ENCODE peak calls at places on chromosome 3, in ten cellular contexts. F, V, K, Z, R, P, L, M, O and E are unnamed samples.

GRCh38 chr3:43996379-43997301 is 245.0 kb upstream of the TOPAZ1 start:
- DNase-seq in F (peak), V (peak), K (no peak), Z (no peak), R (no peak), P (no peak), L (no peak), M (no peak), O (peak), E (no peak)

GRCh38 chr3:16266714-16267113 is 1.7 kb downstream of the OXNAD1 start:
- DNase-seq in F (no peak), V (no peak), K (no peak), Z (no peak), R (no peak), P (no peak), L (no peak), M (no peak), O (no peak), E (no peak)

GRCh38 chr3:119380697-119381096 is 82.7 kb downstream of the TMEM39A start:
- DNase-seq in F (no peak), V (no peak), K (no peak), Z (peak), R (no peak), P (no peak), L (no peak), M (peak), O (peak), E (no peak)

GRCh38 chr3:56347219-56347871 is 120.9 kb downstream of the ERC2 start:
- DNase-seq in F (no peak), V (no peak), K (peak), Z (no peak), R (peak), P (no peak), L (peak), M (no peak), O (peak), E (no peak)

GRCh38 chr3:134317106-134317947 is 56.9 kb downstream of the AMOTL2 start:
- DNase-seq in F (peak), V (peak), K (no peak), Z (no peak), R (no peak), P (no peak), L (no peak), M (no peak), O (peak), E (no peak)

GRCh38 chr3:107574650-107575049 is 51.9 kb downstream of the BBX start:
- DNase-seq in F (peak), V (no peak), K (no peak), Z (peak), R (no peak), P (no peak), L (no peak), M (peak), O (peak), E (no peak)

GRCh38 chr3:53303957-53304356 is 43.4 kb downstream of the DCP1A start:
- DNase-seq in F (no peak), V (no peak), K (no peak), Z (no peak), R (no peak), P (no peak), L (no peak), M (peak), O (peak), E (no peak)

GRCh38 chr3:183163563-183163962 is 1.0 kb upstream of the LAMP3 start:
- DNase-seq in F (no peak), V (no peak), K (no peak), Z (no peak), R (no peak), P (no peak), L (no peak), M (no peak), O (no peak), E (no peak)

GRCh38 chr3:175312766-175313165 is 453.6 kb downstream of the NAALADL2 start:
- DNase-seq in F (no peak), V (no peak), K (no peak), Z (no peak), R (no peak), P (no peak), L (no peak), M (no peak), O (peak), E (no peak)

GRCh38 chr3:157572559-157573270 is 69.5 kb upstream of the VEPH1 start:
- DNase-seq in F (peak), V (no peak), K (no peak), Z (peak), R (no peak), P (peak), L (no peak), M (peak), O (peak), E (no peak)

GRCh38 chr3:197392961-197393360 is 94.5 kb upstream of the DLG1 start:
- DNase-seq in F (no peak), V (peak), K (no peak), Z (no peak), R (no peak), P (no peak), L (no peak), M (peak), O (peak), E (no peak)

GRCh38 chr3:29683306-29683993 is 402.6 kb downstream of the RBMS3 start:
- DNase-seq in F (peak), V (no peak), K (peak), Z (no peak), R (no peak), P (peak), L (no peak), M (peak), O (peak), E (no peak)

GRCh38 chr3:145704020-145704419 is 457.0 kb downstream of the PLOD2 start:
- DNase-seq in F (no peak), V (no peak), K (no peak), Z (no peak), R (no peak), P (no peak), L (no peak), M (no peak), O (peak), E (no peak)

GRCh38 chr3:94001191-94001590 is 21.2 kb downstream of the ARL13B start:
- DNase-seq in F (no peak), V (no peak), K (no peak), Z (no peak), R (no peak), P (no peak), L (no peak), M (no peak), O (no peak), E (no peak)

GRCh38 chr3:156772588-156773206 is 53.5 kb upstream of the LEKR1 start:
- DNase-seq in F (no peak), V (no peak), K (no peak), Z (no peak), R (no peak), P (no peak), L (no peak), M (peak), O (peak), E (no peak)

GRCh38 chr3:154310840-154311239 is 13.4 kb downstream of the DHX36 start:
- DNase-seq in F (peak), V (no peak), K (no peak), Z (no peak), R (no peak), P (no peak), L (no peak), M (peak), O (peak), E (no peak)

GRCh38 chr3:124780356-124780755 is 50.1 kb downstream of the UMPS start:
- DNase-seq in F (peak), V (peak), K (peak), Z (no peak), R (no peak), P (peak), L (no peak), M (peak), O (peak), E (no peak)

GRCh38 chr3:63863150-63864007 is at the start of the genes ATXN7 and THOC7:
- DNase-seq in F (peak), V (peak), K (peak), Z (no peak), R (peak), P (no peak), L (peak), M (peak), O (peak), E (no peak)

GRCh38 chr3:70726096-70726745 is 413.8 kb upstream of the MDFIC2 start:
- DNase-seq in F (no peak), V (no peak), K (no peak), Z (no peak), R (no peak), P (no peak), L (no peak), M (peak), O (no peak), E (no peak)

GRCh38 chr3:4824948-4825325 is 154.3 kb upstream of the BHLHE40 start:
- DNase-seq in F (peak), V (no peak), K (no peak), Z (peak), R (no peak), P (no peak), L (no peak), M (peak), O (peak), E (peak)

GRCh38 chr3:102737353-102737752 is 302.5 kb downstream of the ZPLD1 start:
- DNase-seq in F (no peak), V (no peak), K (no peak), Z (no peak), R (no peak), P (no peak), L (no peak), M (no peak), O (no peak), E (no peak)

GRCh38 chr3:153171918-153172317 is 9.9 kb downstream of the RAP2B start:
- DNase-seq in F (no peak), V (no peak), K (no peak), Z (no peak), R (no peak), P (no peak), L (no peak), M (no peak), O (no peak), E (no peak)

GRCh38 chr3:153176197-153176596 is 14.2 kb downstream of the RAP2B start:
- DNase-seq in F (no peak), V (no peak), K (no peak), Z (no peak), R (no peak), P (no peak), L (no peak), M (no peak), O (no peak), E (no peak)

GRCh38 chr3:153169793-153170386 is 7.9 kb downstream of the RAP2B start:
- DNase-seq in F (peak), V (no peak), K (no peak), Z (no peak), R (no peak), P (no peak), L (no peak), M (no peak), O (no peak), E (no peak)

GRCh38 chr3:153172796-153173757 is 11.1 kb downstream of the RAP2B start:
- DNase-seq in F (no peak), V (no peak), K (no peak), Z (no peak), R (no peak), P (no peak), L (no peak), M (no peak), O (no peak), E (no peak)

GRCh38 chr3:153173758-153174516 is 11.9 kb downstream of the RAP2B start:
- DNase-seq in F (peak), V (no peak), K (no peak), Z (peak), R (no peak), P (no peak), L (no peak), M (peak), O (peak), E (peak)
- TF ChIP-seq CTCF in F (no peak), V (no peak), K (no peak), Z (peak), R (no peak), P (no peak), L (no peak), M (no peak), O (peak), E (no peak)

GRCh38 chr3:128153156-128154011 is at the start of gene EEFSEC:
- DNase-seq in F (peak), V (peak), K (peak), Z (peak), R (peak), P (peak), L (peak), M (peak), O (peak), E (no peak)

GRCh38 chr3:128149632-128150031 is 3.6 kb upstream of the EEFSEC start:
- DNase-seq in F (no peak), V (peak), K (no peak), Z (no peak), R (no peak), P (no peak), L (no peak), M (no peak), O (no peak), E (no peak)

GRCh38 chr3:128155614-128156360 is 2.5 kb downstream of the EEFSEC start:
- DNase-seq in F (no peak), V (no peak), K (no peak), Z (no peak), R (no peak), P (no peak), L (no peak), M (no peak), O (no peak), E (no peak)

GRCh38 chr3:128151758-128152274 is 1.5 kb upstream of the EEFSEC start:
- DNase-seq in F (no peak), V (peak), K (no peak), Z (no peak), R (no peak), P (no peak), L (no peak), M (no peak), O (no peak), E (no peak)

DNA sequence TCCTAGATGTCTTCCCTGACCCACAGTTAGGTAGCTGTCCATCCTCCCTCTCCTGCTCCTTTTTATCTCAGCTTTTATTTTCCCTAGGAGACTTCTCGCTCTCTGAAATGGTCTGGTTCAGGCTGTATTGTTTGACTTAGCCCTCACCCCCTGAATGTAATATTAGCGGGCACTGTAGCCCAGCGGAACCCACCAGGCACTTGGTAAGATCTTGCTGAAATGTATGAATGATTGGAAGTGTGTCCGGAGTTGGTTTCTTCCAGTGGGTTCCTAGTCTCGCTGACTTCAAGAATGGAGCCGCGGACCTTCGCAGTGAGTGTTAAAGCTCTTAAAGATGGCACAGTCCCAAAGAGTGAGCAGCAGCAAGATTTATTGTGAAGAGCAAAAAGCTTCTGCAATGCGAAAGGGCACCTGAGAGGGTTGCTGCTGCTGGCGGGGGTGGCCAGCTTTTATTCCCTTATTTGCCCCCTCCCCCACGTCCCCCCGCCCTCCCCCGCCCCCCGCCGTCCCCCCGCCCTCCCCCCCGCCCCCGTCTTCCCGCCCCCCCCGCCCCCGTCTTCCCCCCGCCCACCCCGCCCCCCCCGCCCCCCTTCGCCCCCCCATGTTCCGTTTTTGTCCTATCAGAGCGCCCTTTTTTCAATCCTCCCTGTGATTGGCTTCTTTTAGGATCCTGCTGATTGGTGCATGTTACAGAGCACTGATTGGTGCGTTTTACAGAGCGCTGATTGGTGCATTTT is 694 bp upstream of the EEFSEC start:
- DNase-seq in F (no peak), V (peak), K (no peak), Z (peak), R (no peak), P (no peak), L (no peak), M (peak), O (peak), E (no peak)
- H3K4me3 ChIP-seq in F (peak), V (peak), K (peak), Z (peak), R (peak), P (peak), L (no peak), M (peak), O (peak), E (peak)

DNA sequence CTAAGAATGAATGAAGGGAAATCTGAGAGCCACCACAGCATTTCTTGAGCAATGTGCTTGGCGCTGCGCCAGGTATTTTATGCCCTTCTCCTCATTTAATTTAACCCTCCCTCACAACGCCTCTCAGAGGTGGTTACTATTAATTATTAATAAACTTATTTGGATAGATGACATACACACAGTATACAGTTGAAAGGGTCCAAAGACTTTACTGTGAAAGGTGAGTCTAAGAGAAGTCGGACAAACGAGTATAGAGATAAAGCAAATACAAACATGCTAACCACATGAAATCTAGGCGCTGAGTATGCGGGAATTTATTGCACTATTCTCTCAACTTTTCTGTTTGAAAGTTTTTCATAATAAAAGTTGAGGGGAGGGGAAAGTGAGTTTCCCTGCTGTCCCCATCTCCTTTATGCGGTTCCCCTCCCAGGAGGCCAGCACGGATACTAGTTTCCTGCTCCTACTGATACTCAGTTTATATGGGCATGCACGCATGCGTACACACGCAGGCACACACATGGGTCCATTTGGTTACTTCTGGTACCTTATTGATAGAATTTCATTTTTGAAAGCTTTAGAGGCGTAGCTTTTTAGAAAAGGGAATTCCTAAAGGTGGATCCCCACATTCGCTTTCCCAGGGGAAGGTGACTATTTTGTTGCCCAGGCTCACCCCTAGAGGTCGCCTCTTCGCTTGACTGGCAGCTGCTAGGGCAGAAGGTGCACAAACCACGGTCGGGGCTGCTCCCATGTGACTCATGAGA is 28.5 kb upstream of the KCTD6 start:
- DNase-seq in F (peak), V (peak), K (peak), Z (peak), R (peak), P (peak), L (peak), M (peak), O (peak), E (peak)
- TF ChIP-seq CTCF in F (peak), V (no peak), K (peak), Z (peak), R (peak), P (peak), L (peak), M (peak), O (peak), E (peak)

GRCh38 chr3:12884790-12885584 is 43.6 kb upstream of the RPL32 start:
- DNase-seq in F (no peak), V (no peak), K (no peak), Z (no peak), R (no peak), P (no peak), L (no peak), M (no peak), O (no peak), E (no peak)
- H3K4me3 ChIP-seq in F (no peak), V (no peak), K (no peak), Z (no peak), R (no peak), P (no peak), L (no peak), M (no peak), O (no peak), E (no peak)

GRCh38 chr3:193992638-193993037 is 143.3 kb upstream of the HES1 start:
- DNase-seq in F (no peak), V (peak), K (no peak), Z (no peak), R (no peak), P (no peak), L (no peak), M (no peak), O (no peak), E (no peak)
- TF ChIP-seq CTCF in F (no peak), V (no peak), K (no peak), Z (no peak), R (no peak), P (no peak), L (no peak), M (no peak), O (no peak), E (no peak)

DNA sequence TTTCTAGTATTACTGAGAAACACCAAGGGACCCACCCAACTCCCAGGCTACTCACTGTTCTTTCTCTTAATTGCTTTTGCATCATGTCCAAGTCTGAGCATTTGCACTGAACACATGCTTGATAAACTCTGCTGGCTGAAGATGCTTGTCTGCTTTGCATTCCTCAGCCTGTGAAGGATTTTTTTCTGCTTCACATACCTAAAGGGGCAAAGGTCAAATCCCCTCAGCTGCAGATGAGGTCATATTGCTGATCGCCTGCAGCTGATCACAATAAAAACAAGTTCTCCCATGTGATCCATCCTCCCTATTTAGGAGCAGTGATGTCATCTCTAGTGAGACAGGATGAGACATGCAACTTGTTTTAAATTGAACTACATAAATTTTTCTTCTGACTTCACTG is 84.6 kb upstream of the DCBLD2 start:
- DNase-seq in F (peak), V (no peak), K (peak), Z (peak), R (no peak), P (no peak), L (no peak), M (peak), O (peak), E (peak)
- H3K4me3 ChIP-seq in F (no peak), V (no peak), K (no peak), Z (peak), R (no peak), P (no peak), L (no peak), M (no peak), O (no peak), E (no peak)

GRCh38 chr3:172271386-172271976 is 176.8 kb downstream of the GHSR start:
- DNase-seq in F (peak), V (no peak), K (no peak), Z (no peak), R (no peak), P (no peak), L (no peak), M (no peak), O (no peak), E (no peak)
- TF ChIP-seq CTCF in F (no peak), V (no peak), K (no peak), Z (no peak), R (no peak), P (no peak), L (no peak), M (no peak), O (no peak), E (no peak)

GRCh38 chr3:150599611-150600297 is 3.4 kb upstream of the SELENOT start:
- DNase-seq in F (peak), V (no peak), K (no peak), Z (peak), R (no peak), P (no peak), L (no peak), M (peak), O (peak), E (no peak)
- H3K4me3 ChIP-seq in F (no peak), V (no peak), K (no peak), Z (peak), R (no peak), P (no peak), L (no peak), M (no peak), O (peak), E (no peak)